ENCODE peak calls at places on chromosomes 5 and 9, in four cellular contexts. F is nephron progenitor cell; T is CD4-positive, CD25-positive, alpha-beta regulatory T cell; J is GM10248. M is an unnamed sample.

GRCh38 chr5:126098330-126099017 is 324.7 kb upstream of the GRAMD2B start:
- DNase-seq in F (no peak), T (no peak), J (no peak), M (no peak)

GRCh38 chr5:36393656-36394438 is 92.1 kb upstream of the RANBP3L start:
- DNase-seq in F (no peak), T (no peak), J (no peak), M (no peak)

GRCh38 chr9:80707120-80707519 is 982.2 kb downstream of the TLE1 start:
- DNase-seq in F (no peak), T (no peak), J (no peak), M (no peak)

GRCh38 chr5:121870489-121870888 is 18.8 kb downstream of the FTMT start:
- DNase-seq in F (no peak), T (no peak), J (no peak), M (no peak)

GRCh38 chr9:134550584-134550983 is 91.0 kb upstream of the COL5A1 start:
- DNase-seq in F (no peak), T (no peak), J (no peak), M (no peak)

GRCh38 chr5:115033861-115034260 is 135.8 kb downstream of the TRIM36 start:
- DNase-seq in F (peak; percentile 16), T (no peak), J (no peak), M (no peak)

GRCh38 chr5:73373814-73374510 is 74.6 kb downstream of the FOXD1 start:
- DNase-seq in F (no peak), T (no peak), J (no peak), M (no peak)

GRCh38 chr9:75866273-75866871 is 24.1 kb upstream of the PCSK5 start:
- DNase-seq in F (peak; percentile 62), T (peak; percentile 65), J (peak; percentile 23), M (no peak)

GRCh38 chr9:671997-672396 is 169.5 kb upstream of the DMRT1 start:
- DNase-seq in F (no peak), T (no peak), J (no peak), M (no peak)

GRCh38 chr5:177306674-177307543 is 3.3 kb downstream of the PRELID1 start:
- DNase-seq in F (no peak), T (no peak), J (no peak), M (no peak)

GRCh38 chr5:93503598-93504067 is 77.4 kb downstream of the NR2F1-AS1 start:
- DNase-seq in F (no peak), T (no peak), J (no peak), M (no peak)

GRCh38 chr5:76256116-76256889 is 146.8 kb upstream of the IQGAP2 start:
- DNase-seq in F (peak; percentile 61), T (peak; percentile 86), J (peak; percentile 62), M (peak; percentile 65)

GRCh38 chr5:128736567-128736966 is 198.5 kb upstream of the FBN2 start:
- DNase-seq in F (no peak), T (no peak), J (no peak), M (no peak)

GRCh38 chr5:122736086-122736485 is 38.8 kb upstream of the SNX2 start:
- DNase-seq in F (no peak), T (no peak), J (no peak), M (no peak)

GRCh38 chr5:81904861-81905260 is 67.0 kb upstream of the ATG10 start:
- DNase-seq in F (no peak), T (no peak), J (no peak), M (no peak)

GRCh38 chr5:82863260-82863659 is 213.9 kb downstream of the TMEM167A start:
- DNase-seq in F (no peak), T (no peak), J (no peak), M (no peak)

GRCh38 chr5:66151491-66151890 is 7.4 kb downstream of the SREK1 start:
- DNase-seq in F (no peak), T (no peak), J (no peak), M (no peak)

GRCh38 chr9:16521868-16522381 is 348.5 kb downstream of the BNC2 start:
- DNase-seq in F (no peak), T (no peak), J (no peak), M (no peak)

GRCh38 chr9:5586391-5586802 is 42.5 kb upstream of the RIC1 start:
- DNase-seq in F (no peak), T (peak; percentile 57), J (peak; percentile 28), M (no peak)

GRCh38 chr5:54965806-54966205 is 19.6 kb downstream of the ESM1 start:
- DNase-seq in F (no peak), T (no peak), J (no peak), M (no peak)

GRCh38 chr5:132608107-132608506 is 49.9 kb upstream of the IL13 start:
- DNase-seq in F (no peak), T (no peak), J (no peak), M (no peak)

GRCh38 chr9:75188756-75189155 is 100.4 kb downstream of the OSTF1 start:
- DNase-seq in F (no peak), T (no peak), J (no peak), M (no peak)

GRCh38 chr9:89312154-89312616 is 1.2 kb downstream of the CKS2 start:
- DNase-seq in F (no peak), T (peak; percentile 52), J (no peak), M (no peak)

GRCh38 chr5:61493973-61494372 is 161.9 kb downstream of the ZSWIM6 start:
- DNase-seq in F (no peak), T (no peak), J (no peak), M (no peak)

GRCh38 chr5:16617272-16617973 is 626 bp upstream of the RETREG1 start:
- DNase-seq in F (no peak), T (peak; percentile 66), J (no peak), M (no peak)

GRCh38 chr5:88736494-88736893 is 146.5 kb downstream of the MEF2C start:
- DNase-seq in F (no peak), T (no peak), J (no peak), M (no peak)

GRCh38 chr9:104074876-104075275 is 19.2 kb upstream of the SMC2 start:
- DNase-seq in F (no peak), T (no peak), J (no peak), M (no peak)

GRCh38 chr5:153974813-153975163 is 63.9 kb downstream of the FAM114A2 start:
- DNase-seq in F (no peak), T (no peak), J (no peak), M (no peak)

M was measured in ecto neural progenitor cell.